ENCODE peak calls at places on chromosomes 11 and 22, in four cellular contexts. One of them, this sample, is unnamed.

GRCh38 chr22:31286360-31287255 is 5.7 kb downstream of the PIK3IP1 start:
- DNase-seq in left colon: no peak
- DNase-seq in A172: no peak
- DNase-seq in activated CD4-positive, CD25-positive, alpha-beta regulatory T cell: peak; percentile 22
- DNase-seq in this sample: no peak

GRCh38 chr11:62129610-62130497 is 6.0 kb downstream of the INCENP start:
- DNase-seq in left colon: no peak
- DNase-seq in A172: no peak
- DNase-seq in activated CD4-positive, CD25-positive, alpha-beta regulatory T cell: no peak
- DNase-seq in this sample: no peak

GRCh38 chr22:24506802-24507438 is 11.8 kb downstream of the UPB1 start:
- DNase-seq in left colon: no peak
- DNase-seq in A172: peak; percentile 28
- DNase-seq in activated CD4-positive, CD25-positive, alpha-beta regulatory T cell: no peak
- DNase-seq in this sample: no peak

GRCh38 chr11:108223449-108224149 is 732 bp downstream of the ATM start:
- DNase-seq in left colon: no peak
- DNase-seq in A172: peak; percentile 5
- DNase-seq in activated CD4-positive, CD25-positive, alpha-beta regulatory T cell: no peak
- DNase-seq in this sample: no peak

GRCh38 chr11:117600976-117601708 is 195.9 kb downstream of the DSCAML1 start:
- DNase-seq in left colon: no peak
- DNase-seq in A172: no peak
- DNase-seq in activated CD4-positive, CD25-positive, alpha-beta regulatory T cell: no peak
- DNase-seq in this sample: no peak

GRCh38 chr11:5291207-5291838 is 10.4 kb downstream of the OR51B4 start:
- DNase-seq in left colon: no peak
- DNase-seq in A172: peak; percentile 58
- DNase-seq in activated CD4-positive, CD25-positive, alpha-beta regulatory T cell: no peak
- DNase-seq in this sample: peak; percentile 58

GRCh38 chr22:39396156-39396796 is 3.3 kb upstream of the TAB1 start:
- DNase-seq in left colon: no peak
- DNase-seq in A172: no peak
- DNase-seq in activated CD4-positive, CD25-positive, alpha-beta regulatory T cell: no peak
- DNase-seq in this sample: no peak

GRCh38 chr11:59187587-59187986 is 15.7 kb downstream of the DTX4 start:
- DNase-seq in left colon: peak; percentile 55
- DNase-seq in A172: no peak
- DNase-seq in activated CD4-positive, CD25-positive, alpha-beta regulatory T cell: no peak
- DNase-seq in this sample: no peak

GRCh38 chr11:124194696-124195418 is 11.7 kb downstream of the OR10D3 start:
- DNase-seq in left colon: peak; percentile 62
- DNase-seq in A172: peak; percentile 33
- DNase-seq in activated CD4-positive, CD25-positive, alpha-beta regulatory T cell: no peak
- DNase-seq in this sample: peak; percentile 62

GRCh38 chr11:15938362-15938725 is 418.0 kb downstream of the SOX6 start:
- DNase-seq in left colon: no peak
- DNase-seq in A172: no peak
- DNase-seq in activated CD4-positive, CD25-positive, alpha-beta regulatory T cell: no peak
- DNase-seq in this sample: no peak

GRCh38 chr11:46557684-46558151 is 36.1 kb downstream of the AMBRA1 start:
- DNase-seq in left colon: no peak
- DNase-seq in A172: peak; percentile 51
- DNase-seq in activated CD4-positive, CD25-positive, alpha-beta regulatory T cell: no peak
- DNase-seq in this sample: peak; percentile 69

GRCh38 chr22:24134090-24134846 is 47.0 kb upstream of the SUSD2 start:
- DNase-seq in left colon: peak; percentile 59
- DNase-seq in A172: no peak
- DNase-seq in activated CD4-positive, CD25-positive, alpha-beta regulatory T cell: no peak
- DNase-seq in this sample: no peak

GRCh38 chr11:109547356-109548027 is 125.5 kb downstream of the C11orf87 start:
- DNase-seq in left colon: no peak
- DNase-seq in A172: peak; percentile 74
- DNase-seq in activated CD4-positive, CD25-positive, alpha-beta regulatory T cell: no peak
- DNase-seq in this sample: peak; percentile 61

GRCh38 chr22:24188705-24189248 is 7.5 kb downstream of the SUSD2 start:
- DNase-seq in left colon: no peak
- DNase-seq in A172: no peak
- DNase-seq in activated CD4-positive, CD25-positive, alpha-beta regulatory T cell: no peak
- DNase-seq in this sample: no peak

GRCh38 chr22:29268511-29269229 is 602 bp downstream of the EWSR1 start:
- DNase-seq in left colon: peak; percentile 68
- DNase-seq in A172: no peak
- DNase-seq in activated CD4-positive, CD25-positive, alpha-beta regulatory T cell: no peak
- DNase-seq in this sample: peak; percentile 55

GRCh38 chr11:57703341-57703740 is 8.7 kb downstream of the MED19 start:
- DNase-seq in left colon: no peak
- DNase-seq in A172: no peak
- DNase-seq in activated CD4-positive, CD25-positive, alpha-beta regulatory T cell: no peak
- DNase-seq in this sample: no peak

GRCh38 chr11:16356057-16356750 is at the start of gene SOX6:
- DNase-seq in left colon: no peak
- DNase-seq in A172: no peak
- DNase-seq in activated CD4-positive, CD25-positive, alpha-beta regulatory T cell: no peak
- DNase-seq in this sample: peak; percentile 3

GRCh38 chr11:115473167-115473566 is 31.0 kb downstream of the CADM1 start:
- DNase-seq in left colon: no peak
- DNase-seq in A172: no peak
- DNase-seq in activated CD4-positive, CD25-positive, alpha-beta regulatory T cell: no peak
- DNase-seq in this sample: no peak

GRCh38 chr11:124716596-124716995 is 23.1 kb upstream of the NRGN start:
- DNase-seq in left colon: no peak
- DNase-seq in A172: no peak
- DNase-seq in activated CD4-positive, CD25-positive, alpha-beta regulatory T cell: no peak
- DNase-seq in this sample: peak; percentile 27

GRCh38 chr11:75035911-75036536 is 47.3 kb downstream of the NEU3 start:
- DNase-seq in left colon: no peak
- DNase-seq in A172: no peak
- DNase-seq in activated CD4-positive, CD25-positive, alpha-beta regulatory T cell: no peak
- DNase-seq in this sample: peak; percentile 94

GRCh38 chr11:80096736-80097135 is 655.9 kb upstream of the TENM4 start:
- DNase-seq in left colon: no peak
- DNase-seq in A172: peak; percentile 95
- DNase-seq in activated CD4-positive, CD25-positive, alpha-beta regulatory T cell: no peak
- DNase-seq in this sample: peak; percentile 98

GRCh38 chr11:2564008-2564530 is 119.3 kb downstream of the KCNQ1 start:
- DNase-seq in left colon: peak; percentile 1
- DNase-seq in A172: no peak
- DNase-seq in activated CD4-positive, CD25-positive, alpha-beta regulatory T cell: no peak
- DNase-seq in this sample: no peak

GRCh38 chr22:21026783-21027692 is 5.3 kb downstream of the SLC7A4 start:
- DNase-seq in left colon: no peak
- DNase-seq in A172: peak; percentile 31
- DNase-seq in activated CD4-positive, CD25-positive, alpha-beta regulatory T cell: no peak
- DNase-seq in this sample: no peak

GRCh38 chr11:75308116-75308515 is 43.3 kb downstream of the ARRB1 start:
- DNase-seq in left colon: no peak
- DNase-seq in A172: no peak
- DNase-seq in activated CD4-positive, CD25-positive, alpha-beta regulatory T cell: no peak
- DNase-seq in this sample: no peak

GRCh38 chr11:72793452-72794367 is at the start of gene STARD10:
- DNase-seq in left colon: peak; percentile 99
- DNase-seq in A172: peak; percentile 93
- DNase-seq in activated CD4-positive, CD25-positive, alpha-beta regulatory T cell: peak; percentile 92
- DNase-seq in this sample: peak; percentile 95

GRCh38 chr11:102552447-102553200 is 22.1 kb upstream of the MMP7 start:
- DNase-seq in left colon: no peak
- DNase-seq in A172: peak; percentile 85
- DNase-seq in activated CD4-positive, CD25-positive, alpha-beta regulatory T cell: no peak
- DNase-seq in this sample: peak; percentile 99

GRCh38 chr22:46815132-46815531 is 52.7 kb downstream of the TBC1D22A start:
- DNase-seq in left colon: peak; percentile 59
- DNase-seq in A172: no peak
- DNase-seq in activated CD4-positive, CD25-positive, alpha-beta regulatory T cell: no peak
- DNase-seq in this sample: peak; percentile 53

GRCh38 chr11:72812968-72813739 is 1.1 kb upstream of the ATG16L2 start:
- DNase-seq in left colon: peak; percentile 75
- DNase-seq in A172: peak; percentile 66
- DNase-seq in activated CD4-positive, CD25-positive, alpha-beta regulatory T cell: peak; percentile 21
- DNase-seq in this sample: peak; percentile 77

GRCh38 chr11:100855466-100856067 is 168.5 kb downstream of the ARHGAP42 start:
- DNase-seq in left colon: no peak
- DNase-seq in A172: peak; percentile 37
- DNase-seq in activated CD4-positive, CD25-positive, alpha-beta regulatory T cell: no peak
- DNase-seq in this sample: peak; percentile 63

GRCh38 chr11:88229303-88229702 is 54.1 kb upstream of the RAB38 start:
- DNase-seq in left colon: no peak
- DNase-seq in A172: no peak
- DNase-seq in activated CD4-positive, CD25-positive, alpha-beta regulatory T cell: no peak
- DNase-seq in this sample: no peak

GRCh38 chr11:15819679-15820286 is 536.6 kb downstream of the SOX6 start:
- DNase-seq in left colon: peak; percentile 79
- DNase-seq in A172: peak; percentile 35
- DNase-seq in activated CD4-positive, CD25-positive, alpha-beta regulatory T cell: no peak
- DNase-seq in this sample: peak; percentile 64